ENCODE peak calls at places on chromosome 7, in ten cellular contexts. Q is iPS DF 6.9, A is ovary, F is fibroblast of lung, X is SK-N-SH, N is HCT116, O is GM23338, R is caudate nucleus, K is PC-3, H is right lobe of liver. C is an unnamed sample.

GRCh38 chr7:1197997-1198632 is 34.6 kb upstream of the UNCX start:
- DNase-seq in Q (no peak), A (no peak), F (peak), X (no peak), N (no peak), O (no peak), R (no peak), K (peak), H (no peak), C (no peak)

GRCh38 chr7:66557214-66558200 is 71.2 kb upstream of the KCTD7 start:
- DNase-seq in Q (peak), A (peak), F (peak), X (peak), N (no peak), O (peak), R (peak), K (peak), H (peak), C (peak)

GRCh38 chr7:4286281-4286680 is 395.8 kb upstream of the FOXK1 start:
- DNase-seq in Q (no peak), A (no peak), F (no peak), X (no peak), N (no peak), O (peak), R (no peak), K (no peak), H (no peak), C (no peak)

GRCh38 chr7:138934861-138935260 is 46.3 kb downstream of the KIAA1549 start:
- DNase-seq in Q (no peak), A (no peak), F (peak), X (peak), N (no peak), O (no peak), R (no peak), K (peak), H (no peak), C (no peak)

GRCh38 chr7:80439894-80440811 is 71.7 kb downstream of the GNAT3 start:
- DNase-seq in Q (no peak), A (no peak), F (peak), X (peak), N (no peak), O (no peak), R (no peak), K (peak), H (no peak), C (no peak)

GRCh38 chr7:159067870-159068787 is 76.5 kb downstream of the VIPR2 start:
- DNase-seq in Q (no peak), A (peak), F (no peak), X (no peak), N (no peak), O (no peak), R (no peak), K (no peak), H (no peak), C (no peak)

GRCh38 chr7:116561697-116562483 is 37.1 kb downstream of the CAV1 start:
- DNase-seq in Q (no peak), A (peak), F (peak), X (no peak), N (no peak), O (no peak), R (no peak), K (peak), H (no peak), C (no peak)

GRCh38 chr7:156174428-156174827 is 362.2 kb upstream of the SHH start:
- DNase-seq in Q (no peak), A (no peak), F (no peak), X (no peak), N (no peak), O (no peak), R (no peak), K (no peak), H (no peak), C (no peak)

GRCh38 chr7:119270045-119270464 is 1002.9 kb upstream of the KCND2 start:
- DNase-seq in Q (peak), A (peak), F (peak), X (peak), N (peak), O (peak), R (peak), K (peak), H (peak), C (no peak)

DNA sequence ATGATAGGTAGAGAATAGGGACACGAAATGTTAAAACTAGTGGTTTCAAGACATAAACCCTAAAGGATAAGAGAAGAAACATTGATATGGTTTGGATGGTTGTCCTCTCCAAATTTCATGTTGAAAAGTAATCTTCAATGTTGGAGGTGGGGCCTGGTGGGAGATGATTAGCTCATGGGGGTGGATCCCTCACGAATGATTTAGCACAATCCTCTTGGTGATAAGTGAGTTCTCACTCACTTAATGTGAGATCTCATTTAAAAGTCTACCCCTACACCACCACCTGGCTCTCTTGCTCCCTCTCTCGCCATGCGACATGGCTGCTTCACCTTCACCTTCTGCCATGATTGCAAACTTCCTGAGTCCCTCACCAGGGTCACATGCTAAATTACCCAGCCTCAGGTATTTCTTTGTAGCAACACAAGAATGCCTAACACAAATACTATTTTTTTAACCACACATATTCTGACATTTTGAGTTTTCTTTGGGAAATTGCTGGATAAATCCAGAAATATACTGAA is 242.4 kb upstream of the PHF14 start:
- DNase-seq in Q (no peak), A (no peak), F (no peak), X (no peak), N (no peak), O (no peak), R (no peak), K (no peak), H (no peak), C (no peak)
- H3K27ac ChIP-seq in Q (no peak), A (no peak), F (no peak), X (no peak), N (no peak), O (no peak), R (no peak), K (no peak), H (no peak), C (no peak)

DNA sequence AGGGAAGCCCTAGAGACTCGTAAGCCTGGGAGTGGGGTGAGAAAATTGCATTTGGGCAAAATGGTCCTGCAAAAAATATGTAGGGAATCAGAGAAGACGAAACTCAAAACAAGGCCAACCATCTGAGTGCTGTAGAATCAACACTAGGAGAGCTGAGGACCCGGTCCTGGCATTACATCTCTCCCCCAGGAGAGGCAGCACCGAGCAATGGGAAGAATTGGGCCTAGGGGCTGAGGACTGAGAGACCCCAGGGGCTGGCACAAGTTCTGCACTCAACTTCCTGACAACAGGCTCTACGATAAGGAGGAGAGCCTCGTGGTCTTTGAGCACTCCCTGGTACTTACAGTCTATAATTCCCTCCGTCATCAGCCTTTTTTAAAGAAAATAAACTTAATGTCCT is 47.6 kb downstream of the BPGM start:
- DNase-seq in Q (peak), A (no peak), F (no peak), X (peak), N (no peak), O (peak), R (no peak), K (no peak), H (no peak), C (no peak)
- H3K27ac ChIP-seq in Q (no peak), A (peak), F (peak), X (peak), N (no peak), O (no peak), R (no peak), K (no peak), H (no peak), C (no peak)

GRCh38 chr7:93931655-93932054 is 10.1 kb downstream of the GNG11 start:
- DNase-seq in Q (no peak), A (no peak), F (no peak), X (no peak), N (no peak), O (no peak), R (no peak), K (no peak), H (no peak), C (no peak)

GRCh38 chr7:93923291-93923690 is 1.8 kb downstream of the GNG11 start:
- DNase-seq in Q (no peak), A (no peak), F (no peak), X (no peak), N (no peak), O (no peak), R (no peak), K (no peak), H (no peak), C (no peak)

GRCh38 chr7:93923946-93924345 is 2.4 kb downstream of the GNG11 start:
- DNase-seq in Q (no peak), A (no peak), F (peak), X (no peak), N (no peak), O (no peak), R (no peak), K (no peak), H (no peak), C (no peak)

GRCh38 chr7:93927585-93927984 is 6.0 kb downstream of the GNG11 start:
- DNase-seq in Q (no peak), A (no peak), F (no peak), X (no peak), N (no peak), O (no peak), R (no peak), K (no peak), H (no peak), C (no peak)

GRCh38 chr7:93926800-93927199 is 5.3 kb downstream of the GNG11 start:
- DNase-seq in Q (no peak), A (no peak), F (no peak), X (no peak), N (no peak), O (no peak), R (no peak), K (no peak), H (no peak), C (no peak)
- H3K27ac ChIP-seq in Q (no peak), A (peak), F (no peak), X (no peak), N (no peak), O (no peak), R (no peak), K (no peak), H (no peak), C (no peak)

GRCh38 chr7:137081276-137081675 is 212.8 kb downstream of the CHRM2 start:
- DNase-seq in Q (no peak), A (no peak), F (no peak), X (no peak), N (no peak), O (no peak), R (no peak), K (no peak), H (no peak), C (no peak)
- H3K27ac ChIP-seq in Q (no peak), A (no peak), F (no peak), X (peak), N (no peak), O (no peak), R (no peak), K (no peak), H (no peak), C (no peak)

GRCh38 chr7:37285701-37286475 is 162.8 kb downstream of the ELMO1 start:
- DNase-seq in Q (no peak), A (no peak), F (no peak), X (no peak), N (no peak), O (no peak), R (peak), K (no peak), H (no peak), C (no peak)

GRCh38 chr7:37284805-37285211 is 163.9 kb downstream of the ELMO1 start:
- DNase-seq in Q (peak), A (peak), F (no peak), X (peak), N (peak), O (peak), R (peak), K (peak), H (peak), C (peak)

GRCh38 chr7:37283701-37284100 is 165.0 kb downstream of the ELMO1 start:
- DNase-seq in Q (no peak), A (no peak), F (no peak), X (no peak), N (no peak), O (no peak), R (no peak), K (no peak), H (no peak), C (no peak)

GRCh38 chr7:37282927-37283326 is 165.7 kb downstream of the ELMO1 start:
- DNase-seq in Q (no peak), A (no peak), F (no peak), X (peak), N (no peak), O (no peak), R (no peak), K (no peak), H (no peak), C (no peak)

GRCh38 chr7:37284285-37284684 is 164.4 kb downstream of the ELMO1 start:
- DNase-seq in Q (no peak), A (peak), F (no peak), X (no peak), N (no peak), O (no peak), R (no peak), K (no peak), H (no peak), C (no peak)
- H3K27ac ChIP-seq in Q (no peak), A (peak), F (no peak), X (no peak), N (no peak), O (no peak), R (peak), K (no peak), H (no peak), C (no peak)